ENCODE peak calls at places on chromosomes 4 and X, in ten cellular contexts. B is lung, H is fibroblast of pulmonary artery, K is tibial nerve, Z is heart left ventricle, A is right atrium auricular region, E is GM13976, R is choroid plexus epithelial cell, W is heart right ventricle, J is thyroid gland. D is an unnamed sample.

GRCh38 chr4:120977435-120977997 is 55.0 kb upstream of the PRDM5 start:
- DNase-seq in B (no peak), H (peak), K (peak), Z (no peak), A (no peak), E (peak), R (peak), W (no peak), J (no peak), D (no peak)

GRCh38 chr4:126541820-126542219 is 1090.9 kb upstream of the INTU start:
- DNase-seq in B (no peak), H (no peak), K (no peak), Z (no peak), A (no peak), E (no peak), R (no peak), W (no peak), J (peak), D (no peak)

GRCh38 chr4:34850426-34850825 is 1393.9 kb downstream of the ARAP2 start:
- DNase-seq in B (no peak), H (no peak), K (no peak), Z (no peak), A (no peak), E (no peak), R (no peak), W (no peak), J (no peak), D (no peak)

GRCh38 chr4:82560853-82561744 is 689 bp downstream of the TMEM150C start:
- DNase-seq in B (no peak), H (no peak), K (no peak), Z (peak), A (no peak), E (peak), R (no peak), W (peak), J (peak), D (peak)

GRCh38 chr4:52107745-52108144 is 56.6 kb downstream of the SPATA18 start:
- DNase-seq in B (no peak), H (no peak), K (no peak), Z (no peak), A (no peak), E (no peak), R (peak), W (no peak), J (no peak), D (no peak)

GRCh38 chr4:1033840-1034551 is 22.6 kb downstream of the FGFRL1 start:
- DNase-seq in B (no peak), H (peak), K (no peak), Z (peak), A (peak), E (no peak), R (peak), W (peak), J (peak), D (no peak)

GRCh38 chr4:74675673-74676279 is 118.5 kb downstream of the BTC start:
- DNase-seq in B (no peak), H (peak), K (peak), Z (no peak), A (no peak), E (peak), R (peak), W (no peak), J (no peak), D (peak)

GRCh38 chr4:97150966-97151365 is 992.3 kb downstream of the STPG2 start:
- DNase-seq in B (no peak), H (no peak), K (no peak), Z (no peak), A (no peak), E (no peak), R (no peak), W (no peak), J (no peak), D (no peak)

GRCh38 chr4:41796545-41797210 is 48.2 kb upstream of the PHOX2B start:
- DNase-seq in B (no peak), H (no peak), K (no peak), Z (peak), A (no peak), E (no peak), R (peak), W (no peak), J (no peak), D (peak)

GRCh38 chrX:19863237-19864223 is 23.9 kb downstream of the SH3KBP1 start:
- DNase-seq in B (no peak), H (peak), K (no peak), Z (no peak), A (no peak), E (no peak), R (peak), W (peak), J (peak), D (no peak)

GRCh38 chr4:83552924-83553323 is 17.0 kb downstream of the GPAT3 start:
- DNase-seq in B (no peak), H (peak), K (no peak), Z (no peak), A (no peak), E (no peak), R (peak), W (no peak), J (no peak), D (no peak)

GRCh38 chrX:9701790-9702189 is 63.9 kb downstream of the GPR143 start:
- DNase-seq in B (no peak), H (no peak), K (no peak), Z (no peak), A (no peak), E (no peak), R (no peak), W (no peak), J (no peak), D (no peak)

GRCh38 chrX:9698566-9698965 is 67.1 kb downstream of the GPR143 start:
- DNase-seq in B (no peak), H (no peak), K (no peak), Z (no peak), A (no peak), E (no peak), R (no peak), W (no peak), J (no peak), D (no peak)

GRCh38 chrX:9704876-9705465 is 60.7 kb downstream of the GPR143 start:
- DNase-seq in B (no peak), H (no peak), K (no peak), Z (no peak), A (no peak), E (no peak), R (no peak), W (no peak), J (no peak), D (no peak)

GRCh38 chrX:9703406-9703805 is 62.2 kb downstream of the GPR143 start:
- DNase-seq in B (no peak), H (no peak), K (no peak), Z (no peak), A (no peak), E (no peak), R (no peak), W (no peak), J (no peak), D (no peak)

GRCh38 chrX:9700555-9700954 is 65.1 kb downstream of the GPR143 start:
- DNase-seq in B (no peak), H (no peak), K (no peak), Z (no peak), A (no peak), E (no peak), R (no peak), W (no peak), J (no peak), D (no peak)
- TF ChIP-seq CTCF in B (no peak), H (no peak), K (no peak), Z (no peak), A (no peak), E (no peak), R (peak), W (no peak), J (no peak), D (no peak)

GRCh38 chr4:6763330-6763851 is 19.1 kb upstream of the KIAA0232 start:
- DNase-seq in B (no peak), H (no peak), K (no peak), Z (no peak), A (no peak), E (no peak), R (no peak), W (no peak), J (no peak), D (no peak)
- TF ChIP-seq CTCF in B (no peak), H (no peak), K (no peak), Z (no peak), A (no peak), E (no peak), R (peak), W (no peak), J (no peak), D (peak)

GRCh38 chr4:115119804-115120352 is 6.5 kb upstream of the NDST4 start:
- DNase-seq in B (no peak), H (no peak), K (no peak), Z (no peak), A (no peak), E (no peak), R (peak), W (no peak), J (no peak), D (no peak)
- TF ChIP-seq CTCF in B (no peak), H (no peak), K (no peak), Z (no peak), A (no peak), E (no peak), R (no peak), W (no peak), J (no peak), D (peak)

GRCh38 chr4:173642509-173642908 is 112.5 kb upstream of the HAND2 start:
- DNase-seq in B (no peak), H (no peak), K (no peak), Z (no peak), A (no peak), E (no peak), R (no peak), W (no peak), J (no peak), D (no peak)
- TF ChIP-seq CTCF in B (no peak), H (no peak), K (no peak), Z (no peak), A (no peak), E (no peak), R (no peak), W (no peak), J (no peak), D (no peak)

DNA sequence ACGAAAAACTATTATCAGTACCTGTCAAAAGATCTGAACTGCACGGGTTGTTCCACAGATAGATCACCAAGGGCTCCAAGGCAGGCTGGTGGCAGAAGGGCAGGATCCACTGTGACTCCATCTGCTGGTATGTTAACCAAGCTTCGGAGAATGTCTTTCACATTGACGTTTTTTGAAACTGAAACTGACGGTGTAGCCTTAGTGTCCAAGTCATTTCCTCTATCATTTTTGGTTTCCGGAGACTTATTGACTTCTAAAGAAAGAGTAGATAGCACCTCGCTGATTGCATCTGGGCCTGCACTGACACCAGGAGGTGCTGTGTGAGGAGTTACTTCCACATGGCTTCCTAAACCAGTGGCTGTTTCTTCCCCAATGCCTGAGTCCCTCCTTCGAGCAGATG is 186.9 kb downstream of the LRBA start:
- DNase-seq in B (no peak), H (no peak), K (no peak), Z (no peak), A (no peak), E (peak), R (no peak), W (no peak), J (no peak), D (no peak)
- TF ChIP-seq CTCF in B (no peak), H (no peak), K (peak), Z (no peak), A (no peak), E (peak), R (no peak), W (no peak), J (no peak), D (no peak)

DNA sequence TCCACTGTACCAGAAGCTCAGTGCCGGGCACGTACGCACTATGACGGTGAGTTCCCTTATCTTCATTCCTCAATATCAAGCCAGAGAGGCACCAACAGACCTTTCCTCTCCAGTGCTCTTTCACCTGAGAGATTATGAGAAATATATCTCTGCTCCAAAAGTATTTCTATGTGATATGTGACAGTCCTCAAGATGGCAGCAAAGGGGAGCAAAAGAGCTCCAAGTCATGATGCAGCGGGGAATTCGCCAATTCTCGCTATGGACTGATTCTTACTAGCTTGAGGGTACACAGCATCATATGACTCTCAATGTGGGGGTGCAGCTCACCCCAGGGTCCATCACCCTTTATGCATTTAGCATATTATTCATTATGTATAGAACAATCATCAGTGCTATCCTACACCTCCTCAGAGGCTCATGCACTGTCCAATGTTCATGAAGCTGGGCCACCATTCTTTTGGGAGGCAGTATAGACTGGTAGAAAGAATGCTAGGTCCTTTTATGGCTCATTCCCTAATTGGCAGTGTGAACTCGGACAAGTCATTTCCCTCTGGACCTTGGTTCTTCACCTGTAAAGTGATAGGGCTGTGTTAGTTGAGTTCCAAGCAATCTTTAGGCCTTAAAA is 12.8 kb upstream of the IQSEC2 start:
- DNase-seq in B (no peak), H (no peak), K (no peak), Z (no peak), A (no peak), E (no peak), R (peak), W (no peak), J (no peak), D (no peak)
- TF ChIP-seq CTCF in B (no peak), H (peak), K (no peak), Z (no peak), A (no peak), E (peak), R (peak), W (no peak), J (no peak), D (peak)

DNA sequence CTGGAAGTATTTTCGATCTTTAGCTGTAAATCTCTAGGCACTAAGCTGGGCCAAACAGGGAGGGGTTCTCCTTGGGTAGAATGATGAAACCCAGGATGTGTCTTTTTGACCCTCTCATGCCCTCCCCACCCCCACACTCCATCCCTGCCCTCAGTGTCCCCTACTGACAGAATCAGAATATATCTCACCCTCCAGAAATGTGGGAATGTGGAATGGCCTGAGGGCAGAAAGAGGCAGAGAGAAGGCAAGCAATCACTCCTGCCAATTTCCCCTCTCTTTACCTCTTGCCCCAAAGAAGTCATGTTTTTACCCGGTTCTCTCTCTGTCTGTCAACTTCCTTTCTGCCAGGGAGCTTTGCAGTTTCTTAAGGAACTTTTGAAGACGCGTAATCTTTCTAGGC is 34.4 kb downstream of the RAP2C start:
- DNase-seq in B (no peak), H (no peak), K (no peak), Z (no peak), A (no peak), E (no peak), R (no peak), W (no peak), J (no peak), D (no peak)
- TF ChIP-seq CTCF in B (no peak), H (no peak), K (no peak), Z (no peak), A (no peak), E (no peak), R (no peak), W (no peak), J (no peak), D (no peak)

GRCh38 chrX:24693453-24694202 is at the start of gene POLA1:
- DNase-seq in B (peak), H (peak), K (peak), Z (peak), A (peak), E (peak), R (peak), W (peak), J (peak), D (peak)
- TF ChIP-seq CTCF in B (no peak), H (peak), K (peak), Z (peak), A (peak), E (no peak), R (peak), W (no peak), J (no peak), D (no peak)

D was measured in neural crest cell.